ENCODE peak calls at places on chromosome 18, in five cellular contexts. R is H9, S is neuronal stem cell, E is trophoblast cell, U is H1. P is an unnamed sample.

GRCh38 chr18:43665239-43665788 is 388.0 kb upstream of the SYT4 start:
- DNase-seq in E (peak; percentile 54), U (no peak), R (no peak), S (no peak), P (peak; percentile 88)

GRCh38 chr18:79371536-79372210 is 24.1 kb upstream of the NFATC1 start:
- DNase-seq in R (no peak), E (no peak), U (no peak), S (no peak), P (no peak)

GRCh38 chr18:3281456-3282400 is 19.8 kb downstream of the MYL12B start:
- DNase-seq in E (peak; percentile 97), R (no peak), U (no peak), S (peak; percentile 70), P (peak; percentile 87)

GRCh38 chr18:76814256-76814655 is 8.1 kb upstream of the ZNF236 start:
- DNase-seq in E (no peak), U (no peak), R (no peak), S (no peak), P (no peak)

GRCh38 chr18:58144671-58145285 is 100.8 kb downstream of the NEDD4L start:
- DNase-seq in E (no peak), R (no peak), U (no peak), S (no peak), P (no peak)

GRCh38 chr18:74551936-74552555 is 17.7 kb downstream of the CNDP1 start:
- DNase-seq in S (peak; percentile 64), R (peak; percentile 82), E (peak; percentile 96), U (peak; percentile 84), P (peak; percentile 81)

GRCh38 chr18:8063733-8064132 is 496.6 kb downstream of the PTPRM start:
- DNase-seq in E (peak; percentile 57), U (no peak), S (no peak), R (no peak), P (no peak)

GRCh38 chr18:75216926-75217303 is 6.3 kb downstream of the TSHZ1 start:
- DNase-seq in U (no peak), S (no peak), E (no peak), R (no peak), P (no peak)

GRCh38 chr18:4888251-4888650 is 308.8 kb downstream of the AKAIN1 start:
- DNase-seq in E (no peak), R (no peak), U (no peak), S (no peak), P (no peak)

GRCh38 chr18:76686737-76687231 is 135.6 kb upstream of the ZNF236 start:
- DNase-seq in R (peak; percentile 59), E (peak; percentile 52), U (peak; percentile 67), S (peak; percentile 42), P (peak; percentile 67)

GRCh38 chr18:3015851-3016250 is 2.9 kb upstream of the LPIN2 start:
- DNase-seq in U (no peak), R (no peak), S (no peak), E (no peak), P (no peak)

GRCh38 chr18:78543201-78543725 is 436.4 kb upstream of the SALL3 start:
- DNase-seq in E (no peak), R (no peak), S (no peak), U (peak; percentile 22), P (no peak)

GRCh38 chr18:36399055-36399454 is 101.5 kb downstream of the FHOD3 start:
- DNase-seq in U (no peak), E (peak; percentile 42), R (no peak), S (no peak), P (no peak)

GRCh38 chr18:74171910-74172606 is 23.7 kb downstream of the TIMM21 start:
- DNase-seq in R (no peak), U (no peak), E (peak; percentile 24), S (no peak), P (no peak)

DNA sequence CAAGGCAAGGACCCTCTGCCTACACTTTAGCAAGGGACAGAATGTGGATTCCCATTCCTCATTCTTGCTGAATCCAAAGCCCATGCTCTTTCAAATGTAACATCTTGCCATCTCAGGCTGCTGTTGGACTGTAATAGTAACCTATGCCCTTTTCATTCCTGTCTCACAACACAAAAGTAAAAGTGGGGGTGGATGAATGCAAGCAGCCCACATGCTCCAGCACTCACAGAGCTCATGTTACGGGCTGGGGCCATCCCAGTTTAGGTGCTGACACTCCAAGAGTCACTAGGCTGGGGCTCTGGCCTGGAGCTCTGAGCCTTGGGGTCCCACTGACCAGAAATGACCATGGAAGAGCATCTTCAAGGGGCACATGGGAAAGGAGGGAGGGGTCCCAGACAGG is 47.6 kb downstream of the CCBE1 start:
- DNase-seq in U (peak; percentile 35), R (no peak), E (no peak), S (no peak), P (no peak)
- H3K9ac ChIP-seq in U (no peak overlapping the region), R (no peak overlapping the region), E (no peak overlapping the region), S (no peak overlapping the region), P (no peak overlapping the region)

GRCh38 chr18:32488078-32488477 is 17.4 kb upstream of the GAREM1 start:
- DNase-seq in S (no peak), E (no peak), R (no peak), U (no peak), P (no peak)
- H2BK12ac ChIP-seq in S (no peak overlapping the region), E (no peak overlapping the region), R (no peak overlapping the region), U (no peak overlapping the region), P (no peak overlapping the region)

GRCh38 chr18:33670052-33670451 is 92.0 kb downstream of the ASXL3 start:
- DNase-seq in R (no peak), E (no peak), U (no peak), S (no peak), P (no peak)
- H3K9ac ChIP-seq in R (no peak overlapping the region), E (no peak overlapping the region), U (no peak overlapping the region), S (no peak overlapping the region), P (no peak overlapping the region)

GRCh38 chr18:21978546-21979170 is 190.7 kb upstream of the GATA6 start:
- DNase-seq in E (no peak), R (no peak), S (no peak), U (no peak), P (no peak)

GRCh38 chr18:21979171-21979560 is 190.2 kb upstream of the GATA6 start:
- DNase-seq in R (no peak), E (no peak), S (no peak), U (no peak), P (no peak)

GRCh38 chr18:21980744-21981143 is 188.6 kb upstream of the GATA6 start:
- DNase-seq in S (no peak), E (no peak), U (no peak), R (no peak), P (peak; percentile 63)

GRCh38 chr18:21979759-21980158 is 189.6 kb upstream of the GATA6 start:
- DNase-seq in U (no peak), S (no peak), E (no peak), R (no peak), P (no peak)
- H2BK12ac ChIP-seq in U (no peak overlapping the region), S (no peak overlapping the region), E (no peak overlapping the region), R (no peak overlapping the region), P (no peak overlapping the region)

GRCh38 chr18:55488473-55488872 is 99.5 kb downstream of the TCF4 start:
- DNase-seq in U (no peak), E (no peak), S (no peak), R (peak; percentile 78), P (no peak)
- H3K9ac ChIP-seq in U (no peak overlapping the region), E (no peak overlapping the region), S (no peak overlapping the region), R (no peak overlapping the region), P (no peak overlapping the region)

DNA sequence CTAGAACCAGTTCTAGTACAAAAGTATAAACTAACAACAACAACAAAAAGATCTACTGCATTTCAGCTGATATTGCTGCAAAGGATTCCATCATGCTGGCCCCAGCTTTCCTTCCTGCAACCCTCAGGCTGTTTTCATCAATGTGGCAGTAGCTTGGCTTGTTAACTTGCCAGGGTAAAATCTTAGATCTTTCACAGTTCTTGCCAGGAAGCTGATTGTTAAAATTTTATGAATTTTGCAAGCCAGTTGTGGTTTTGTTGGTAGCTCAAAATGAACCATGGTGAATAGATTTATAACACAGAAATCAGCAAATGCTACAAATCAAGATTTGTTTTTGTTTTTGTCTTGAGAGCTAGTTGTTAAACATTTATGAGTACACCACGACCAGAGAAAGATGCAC is 19.3 kb downstream of the CCDC178 start:
- DNase-seq in R (no peak), S (no peak), E (no peak), U (no peak), P (no peak)
- H2BK12ac ChIP-seq in R (no peak overlapping the region), S (no peak overlapping the region), E (no peak overlapping the region), U (no peak overlapping the region), P (no peak overlapping the region)

GRCh38 chr18:53266850-53267249 is 926.9 kb downstream of the DCC start:
- DNase-seq in S (no peak), U (no peak), R (no peak), E (no peak), P (no peak)
- H3K9ac ChIP-seq in S (no peak overlapping the region), U (no peak overlapping the region), R (no peak overlapping the region), E (no peak overlapping the region), P (no peak overlapping the region)

GRCh38 chr18:54961016-54961423 is 1.8 kb upstream of the CCDC68 start:
- DNase-seq in S (no peak), E (no peak), U (no peak), R (no peak), P (peak; percentile 97)
- H2BK12ac ChIP-seq in S (no peak overlapping the region), E (no peak overlapping the region), U (no peak overlapping the region), R (no peak overlapping the region), P (no peak overlapping the region)

GRCh38 chr18:11392974-11393373 is 216.4 kb upstream of the SLC35G4 start:
- DNase-seq in R (no peak), E (no peak), U (no peak), S (no peak), P (no peak)

GRCh38 chr18:11391636-11392035 is 217.8 kb upstream of the SLC35G4 start:
- DNase-seq in U (no peak), S (no peak), E (no peak), R (no peak), P (no peak)

GRCh38 chr18:11389281-11389680 is 220.1 kb upstream of the SLC35G4 start:
- DNase-seq in U (no peak), S (no peak), E (no peak), R (no peak), P (no peak)

GRCh38 chr18:11393486-11393885 is 215.9 kb upstream of the SLC35G4 start:
- DNase-seq in E (no peak), R (no peak), S (no peak), U (no peak), P (no peak)

GRCh38 chr18:11392292-11392691 is 217.1 kb upstream of the SLC35G4 start:
- DNase-seq in S (peak; percentile 33), U (peak; percentile 53), E (no peak), R (peak; percentile 66), P (no peak)
- H3K9ac ChIP-seq in S (no peak overlapping the region), U (no peak overlapping the region), E (no peak overlapping the region), R (no peak overlapping the region), P (no peak overlapping the region)

GRCh38 chr18:46893360-46893759 is 23.9 kb downstream of the PIAS2 start:
- DNase-seq in S (no peak), U (no peak), E (no peak), R (no peak), P (no peak)
- H2BK12ac ChIP-seq in S (no peak overlapping the region), U (no peak overlapping the region), E (no peak overlapping the region), R (no peak overlapping the region), P (no peak overlapping the region)